ENCODE peak calls at places on chromosomes 12 and 14, in seven cellular contexts. F is transverse colon, M is thyroid gland, G is H54, C is esophagus squamous epithelium, B is ovary, L is breast epithelium. W is an unnamed sample.
A peak's percentile ranks its signal among the peaks of the same experiment; 100 is the strongest.

GRCh38 chr12:116656371-116656770 is 81.5 kb downstream of the SPRING1 start:
- DNase-seq in F (no peak), M (no peak), G (no peak), C (no peak), B (no peak), L (no peak), W (no peak)

GRCh38 chr14:63192085-63192484 is 12.2 kb upstream of the RHOJ start:
- DNase-seq in F (no peak), M (no peak), G (no peak), C (no peak), B (no peak), L (no peak), W (no peak)

GRCh38 chr12:4700621-4701026 is 19.6 kb upstream of the GALNT8 start:
- DNase-seq in F (no peak), M (peak; percentile 79), G (no peak), C (no peak), B (peak; percentile 57), L (peak; percentile 39), W (no peak)

GRCh38 chr12:22275847-22276246 is 58.7 kb downstream of the ST8SIA1 start:
- DNase-seq in F (peak; percentile 67), M (peak; percentile 75), G (peak; percentile 38), C (peak; percentile 25), B (peak; percentile 93), L (peak; percentile 97), W (peak; percentile 45)

GRCh38 chr12:19435831-19436497 is 3.3 kb upstream of the AEBP2 start:
- DNase-seq in F (no peak), M (no peak), G (no peak), C (no peak), B (no peak), L (no peak), W (no peak)

GRCh38 chr12:100114574-100114973 is 28.1 kb downstream of the BLTP3B start:
- DNase-seq in F (no peak), M (no peak), G (no peak), C (no peak), B (no peak), L (no peak), W (no peak)

GRCh38 chr12:15788266-15789214 is 648 bp downstream of the EPS8 start:
- DNase-seq in F (peak; percentile 51), M (peak; percentile 68), G (peak; percentile 12), C (no peak), B (peak; percentile 66), L (peak; percentile 46), W (peak; percentile 60)

GRCh38 chr12:92362785-92363184 is 217.1 kb upstream of the BTG1 start:
- DNase-seq in F (no peak), M (no peak), G (no peak), C (no peak), B (peak; percentile 27), L (no peak), W (no peak)

GRCh38 chr12:101566318-101566717 is 28.5 kb upstream of the MYBPC1 start:
- DNase-seq in F (no peak), M (no peak), G (no peak), C (no peak), B (no peak), L (no peak), W (no peak)

GRCh38 chr14:81868172-81868571 is 334.5 kb upstream of the SEL1L start:
- DNase-seq in F (no peak), M (no peak), G (no peak), C (no peak), B (no peak), L (no peak), W (no peak)

GRCh38 chr12:55720894-55721444 is 776 bp downstream of the RDH5 start:
- DNase-seq in F (peak; percentile 77), M (no peak), G (peak; percentile 80), C (no peak), B (peak; percentile 58), L (peak; percentile 69), W (peak; percentile 85)

GRCh38 chr14:60189923-60190840 is 25.0 kb upstream of the DHRS7 start:
- DNase-seq in F (no peak), M (no peak), G (no peak), C (no peak), B (no peak), L (no peak), W (no peak)

GRCh38 chr12:52952082-52952801 is 3.3 kb downstream of the KRT18 start:
- DNase-seq in F (peak; percentile 70), M (peak; percentile 78), G (no peak), C (no peak), B (no peak), L (peak; percentile 43), W (peak; percentile 80)

GRCh38 chr12:95815635-95816212 is 25.2 kb upstream of the NTN4 start:
- DNase-seq in F (no peak), M (no peak), G (no peak), C (no peak), B (no peak), L (no peak), W (no peak)

GRCh38 chr12:2682301-2683282 is 112.2 kb upstream of the FKBP4 start:
- DNase-seq in F (peak; percentile 31), M (peak; percentile 31), G (no peak), C (no peak), B (no peak), L (no peak), W (no peak)

GRCh38 chr12:91556909-91557308 is 374.3 kb upstream of the DCN start:
- DNase-seq in F (no peak), M (peak; percentile 77), G (no peak), C (no peak), B (no peak), L (no peak), W (no peak)

GRCh38 chr14:94754391-94754942 is 15.4 kb downstream of the GSC start:
- DNase-seq in F (no peak), M (no peak), G (no peak), C (no peak), B (no peak), L (no peak), W (no peak)

GRCh38 chr14:54331516-54331915 is 65.3 kb upstream of the CDKN3 start:
- DNase-seq in F (no peak), M (no peak), G (no peak), C (no peak), B (no peak), L (no peak), W (no peak)

GRCh38 chr14:32414808-32415255 is 85.7 kb downstream of the AKAP6 start:
- DNase-seq in F (no peak), M (no peak), G (no peak), C (no peak), B (no peak), L (no peak), W (no peak)

GRCh38 chr12:27083861-27084271 is 1.5 kb upstream of the C12orf71 start:
- DNase-seq in F (no peak), M (no peak), G (no peak), C (no peak), B (peak; percentile 20), L (no peak), W (no peak)

DNA sequence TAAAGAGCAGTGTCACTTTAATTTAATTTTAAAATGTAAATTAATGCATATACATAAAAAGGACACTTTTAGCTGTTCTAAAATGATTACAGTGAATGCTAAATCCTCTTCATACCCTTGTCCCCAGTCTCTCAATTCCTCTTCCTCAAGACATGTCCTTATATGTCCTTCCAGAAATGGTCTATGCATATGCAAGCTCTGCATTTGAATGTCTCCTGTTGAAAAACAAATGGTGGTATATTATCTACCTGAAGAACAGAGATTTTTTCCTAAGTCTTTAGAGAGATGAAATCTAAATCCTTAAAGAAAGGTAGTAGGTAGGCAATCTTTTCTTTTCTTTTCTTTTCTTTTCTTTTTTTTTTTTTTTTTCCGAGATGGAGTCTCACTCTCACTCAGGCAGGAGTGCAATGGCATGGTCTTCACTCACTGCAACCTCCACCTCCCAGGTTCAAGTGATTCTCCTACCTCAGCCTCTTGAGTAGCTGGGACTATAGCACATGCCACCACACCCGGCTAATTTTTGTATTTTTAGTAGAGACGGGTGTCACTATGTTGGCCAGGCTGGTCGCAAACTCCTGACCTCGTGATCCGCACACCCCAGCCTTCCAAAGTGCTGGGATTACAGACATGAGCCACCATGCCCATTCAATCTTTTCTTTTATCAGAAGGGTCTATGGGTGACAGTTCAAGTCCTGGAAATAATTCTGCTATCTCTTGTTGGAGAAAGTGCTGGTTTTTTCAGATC is 180.5 kb downstream of the PRKCH start:
- DNase-seq in F (no peak), M (no peak), G (no peak), C (no peak), B (no peak), L (no peak), W (no peak)
- TF ChIP-seq POLR2A in F (no peak), M (no peak), G (no peak), C (no peak), B (no peak), L (no peak), W (no peak)

GRCh38 chr14:105252552-105253328 is 4.4 kb downstream of the BTBD6 start:
- DNase-seq in F (no peak), M (no peak), G (no peak), C (no peak), B (no peak), L (no peak), W (no peak)
- TF ChIP-seq POLR2A in F (no peak), M (no peak), G (no peak), C (no peak), B (no peak), L (no peak), W (no peak)

GRCh38 chr12:50222275-50222783 is 55.2 kb upstream of the CERS5 start:
- DNase-seq in F (peak; percentile 52), M (peak; percentile 20), G (no peak), C (no peak), B (peak; percentile 80), L (peak; percentile 54), W (peak; percentile 33)
- TF ChIP-seq POLR2A in F (peak; percentile 36), M (peak; percentile 38), G (peak; percentile 17), C (peak; percentile 65), B (peak; percentile 24), L (no peak), W (no peak)

GRCh38 chr12:43131304-43131703 is 420.7 kb downstream of the ADAMTS20 start:
- DNase-seq in F (no peak), M (no peak), G (no peak), C (no peak), B (no peak), L (no peak), W (no peak)

GRCh38 chr12:43132291-43132690 is 419.7 kb downstream of the ADAMTS20 start:
- DNase-seq in F (no peak), M (no peak), G (no peak), C (no peak), B (no peak), L (no peak), W (no peak)

GRCh38 chr12:43126652-43127051 is 425.4 kb downstream of the ADAMTS20 start:
- DNase-seq in F (no peak), M (no peak), G (no peak), C (no peak), B (no peak), L (no peak), W (no peak)
- TF ChIP-seq POLR2A in F (no peak), M (no peak), G (no peak), C (no peak), B (no peak), L (no peak), W (no peak)